ENCODE peak calls at places on chromosomes 13 and 19, in ten cellular contexts. G is NB4; M is fibroblast of lung; W is WERI-Rb-1; S is osteocyte; A is brain microvascular endothelial cell; F is AG04450; N is Peyer's patch; K is activated CD8-positive, alpha-beta T cell treated with anti-CD3 and anti-CD28 coated beads for 36 hours; X is GM13976. V is an unnamed sample.

GRCh38 chr19:40200352-40201099 is 9.3 kb downstream of the MAP3K10 start:
- DNase-seq in G (no peak), M (no peak), W (peak), S (no peak), A (no peak), F (no peak), N (no peak), K (no peak), X (no peak), V (no peak)

GRCh38 chr19:48954011-48954594 is 572 bp upstream of the BAX start:
- DNase-seq in G (no peak), M (no peak), W (no peak), S (no peak), A (no peak), F (no peak), N (peak), K (no peak), X (no peak), V (no peak)

GRCh38 chr13:66661336-66661735 is 568.8 kb downstream of the PCDH9 start:
- DNase-seq in G (no peak), M (no peak), W (no peak), S (no peak), A (no peak), F (no peak), N (no peak), K (no peak), X (no peak), V (no peak)

GRCh38 chr13:75405976-75406703 is 75.8 kb downstream of the TBC1D4 start:
- DNase-seq in G (no peak), M (peak), W (no peak), S (no peak), A (no peak), F (no peak), N (no peak), K (no peak), X (no peak), V (no peak)

GRCh38 chr19:19352823-19353222 is 32.2 kb downstream of the MAU2 start:
- DNase-seq in G (no peak), M (no peak), W (no peak), S (no peak), A (no peak), F (no peak), N (no peak), K (no peak), X (no peak), V (no peak)

GRCh38 chr13:102620512-102620911 is 23.7 kb downstream of the TPP2 start:
- DNase-seq in G (no peak), M (no peak), W (peak), S (no peak), A (no peak), F (no peak), N (no peak), K (no peak), X (no peak), V (no peak)

GRCh38 chr19:12788682-12789097 is 2.6 kb upstream of the JUNB start:
- DNase-seq in G (peak), M (peak), W (peak), S (no peak), A (peak), F (no peak), N (peak), K (peak), X (peak), V (peak)

GRCh38 chr13:113972451-113973217 is 1.2 kb downstream of the C13orf46 start:
- DNase-seq in G (no peak), M (no peak), W (no peak), S (no peak), A (no peak), F (no peak), N (no peak), K (no peak), X (no peak), V (no peak)

GRCh38 chr13:59346861-59347470 is 816.8 kb downstream of the DIAPH3 start:
- DNase-seq in G (no peak), M (peak), W (no peak), S (no peak), A (peak), F (no peak), N (no peak), K (no peak), X (no peak), V (no peak)

GRCh38 chr13:97539651-97540230 is 105.8 kb downstream of the RAP2A start:
- DNase-seq in G (no peak), M (peak), W (no peak), S (no peak), A (no peak), F (no peak), N (no peak), K (no peak), X (no peak), V (no peak)

GRCh38 chr19:19115954-19116353 is 22.3 kb downstream of the TMEM161A start:
- DNase-seq in G (peak), M (no peak), W (peak), S (no peak), A (no peak), F (no peak), N (peak), K (peak), X (peak), V (peak)

GRCh38 chr19:29942404-29943261 is 594 bp downstream of the URI1 start:
- DNase-seq in G (peak), M (peak), W (peak), S (no peak), A (peak), F (no peak), N (peak), K (peak), X (peak), V (peak)

GRCh38 chr13:84031120-84031519 is 148.8 kb upstream of the SLITRK1 start:
- DNase-seq in G (no peak), M (no peak), W (no peak), S (no peak), A (no peak), F (no peak), N (no peak), K (no peak), X (no peak), V (no peak)

GRCh38 chr13:22175815-22176214 is 504.9 kb downstream of the FGF9 start:
- DNase-seq in G (peak), M (no peak), W (no peak), S (no peak), A (no peak), F (no peak), N (no peak), K (no peak), X (no peak), V (no peak)
- TF ChIP-seq CTCF in G (peak), M (no peak), W (no peak), S (no peak), A (no peak), F (no peak), N (no peak), K (no peak), X (no peak), V (no peak)

DNA sequence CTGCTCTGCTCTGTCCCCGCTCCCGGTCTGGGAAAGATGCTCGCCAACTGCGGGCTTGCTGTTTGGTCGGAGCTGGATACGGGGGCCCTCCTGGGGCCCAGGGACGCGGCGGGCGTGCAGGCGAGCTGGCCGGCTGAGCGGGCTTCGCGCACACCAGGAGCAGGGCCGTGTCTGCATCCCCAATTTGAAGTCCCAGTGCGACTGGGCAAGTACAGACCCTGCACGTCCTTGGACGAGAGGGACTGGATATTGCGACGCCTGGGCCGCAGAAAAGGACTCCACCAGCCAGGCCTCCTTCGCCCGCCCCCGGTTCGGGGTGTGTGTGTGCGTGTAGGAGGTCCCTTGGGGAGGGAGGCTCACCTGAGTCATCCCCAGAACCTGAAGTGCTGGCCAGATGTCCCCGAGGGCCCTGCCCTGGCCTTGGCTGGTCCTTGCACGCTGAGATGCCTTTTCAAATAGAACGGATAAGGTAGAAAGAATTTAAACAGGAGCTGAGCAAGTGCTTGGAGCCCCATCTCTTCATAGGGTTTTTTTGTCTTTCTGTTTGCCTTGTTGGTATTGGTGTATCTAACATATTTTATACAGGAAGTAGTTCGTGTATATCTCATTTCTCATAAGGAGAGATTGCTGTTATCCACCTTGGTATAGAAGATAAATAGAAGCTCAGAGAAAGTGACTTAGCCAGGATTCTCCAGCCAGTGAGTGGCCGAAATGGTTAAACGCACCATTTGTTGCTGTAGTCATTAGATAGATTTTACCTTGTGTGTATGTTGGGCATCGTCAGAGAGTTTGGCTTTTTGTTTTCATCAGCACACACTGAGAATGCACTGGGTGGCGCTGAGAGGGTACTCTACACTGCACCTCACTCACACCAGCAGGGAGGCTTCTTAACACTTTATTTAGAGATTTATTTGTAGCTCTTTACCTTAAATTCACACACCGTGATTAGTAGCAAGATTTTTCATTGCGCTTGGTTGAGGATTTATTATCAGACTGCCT is 1.1 kb downstream of the NAXD start:
- DNase-seq in G (peak), M (peak), W (peak), S (no peak), A (peak), F (no peak), N (peak), K (peak), X (peak), V (peak)
- TF ChIP-seq CTCF in G (peak), M (no peak), W (peak), S (peak), A (peak), F (no peak), N (no peak), K (no peak), X (no peak), V (no peak)

GRCh38 chr19:35225951-35226350 is 2.6 kb downstream of the FAM187B start:
- DNase-seq in G (no peak), M (no peak), W (no peak), S (peak), A (no peak), F (no peak), N (no peak), K (no peak), X (no peak), V (peak)

GRCh38 chr19:35223856-35224505 is 4.6 kb downstream of the FAM187B start:
- DNase-seq in G (no peak), M (no peak), W (no peak), S (no peak), A (no peak), F (no peak), N (no peak), K (no peak), X (no peak), V (no peak)

GRCh38 chr19:35226748-35227147 is 1.8 kb downstream of the FAM187B start:
- DNase-seq in G (no peak), M (no peak), W (no peak), S (peak), A (no peak), F (no peak), N (no peak), K (no peak), X (peak), V (peak)

GRCh38 chr19:35223084-35223790 is 5.3 kb downstream of the FAM187B start:
- DNase-seq in G (peak), M (no peak), W (no peak), S (no peak), A (no peak), F (no peak), N (no peak), K (no peak), X (no peak), V (no peak)

DNA sequence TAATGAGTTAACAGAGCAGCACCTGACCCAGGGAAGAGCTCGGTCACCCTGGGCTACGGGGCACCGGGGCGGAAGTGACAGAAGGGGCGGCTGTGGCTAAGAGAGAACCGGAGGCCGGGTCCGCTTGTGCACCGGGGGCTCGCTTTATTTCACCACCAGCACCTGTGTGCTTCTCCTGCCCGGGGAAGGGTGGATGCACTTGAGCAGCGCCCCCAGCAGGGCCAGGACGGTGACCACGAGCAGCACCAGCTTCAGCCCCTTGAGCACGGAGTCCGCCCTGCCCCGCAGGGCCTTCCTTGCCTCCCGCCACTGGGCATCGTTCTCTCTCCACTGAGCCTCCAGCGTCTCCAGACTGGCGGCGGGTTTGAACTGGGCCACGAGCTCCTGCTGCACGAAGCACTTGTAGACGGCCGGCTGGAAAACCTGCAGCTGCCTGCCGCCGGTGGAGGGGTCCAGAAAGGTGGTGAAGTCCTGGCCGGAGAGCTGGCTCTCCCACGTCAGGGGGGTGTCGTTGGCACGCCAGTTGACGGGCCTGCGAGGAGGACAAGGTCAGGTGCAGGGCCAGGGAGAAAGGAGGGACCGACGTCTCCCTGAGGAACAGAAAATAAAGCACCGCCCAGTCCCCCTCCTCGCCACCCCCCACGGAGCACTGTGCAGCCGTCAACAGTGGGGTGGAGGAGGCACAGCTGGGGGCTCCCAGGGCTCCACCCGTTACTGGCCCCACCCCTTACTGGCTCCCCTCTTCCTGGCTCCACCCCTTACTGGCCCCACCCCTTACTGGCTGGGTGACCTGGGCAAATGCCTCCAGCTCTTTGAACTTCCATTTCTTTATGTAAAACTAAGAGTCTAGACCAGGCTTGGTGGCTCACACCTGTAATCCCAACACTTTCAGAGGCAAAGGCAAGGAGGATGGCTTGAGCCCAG is 3.6 kb downstream of the FAM187B start:
- DNase-seq in G (no peak), M (no peak), W (no peak), S (peak), A (no peak), F (no peak), N (peak), K (no peak), X (peak), V (peak)
- TF ChIP-seq CTCF in G (no peak), M (no peak), W (peak), S (no peak), A (no peak), F (no peak), N (no peak), K (no peak), X (no peak), V (no peak)

GRCh38 chr19:1173160-1173844 is 766 bp downstream of the SBNO2 start:
- DNase-seq in G (peak), M (no peak), W (no peak), S (no peak), A (no peak), F (no peak), N (peak), K (peak), X (no peak), V (peak)
- TF ChIP-seq CTCF in G (no peak), M (no peak), W (no peak), S (no peak), A (no peak), F (no peak), N (no peak), K (no peak), X (no peak), V (no peak)

DNA sequence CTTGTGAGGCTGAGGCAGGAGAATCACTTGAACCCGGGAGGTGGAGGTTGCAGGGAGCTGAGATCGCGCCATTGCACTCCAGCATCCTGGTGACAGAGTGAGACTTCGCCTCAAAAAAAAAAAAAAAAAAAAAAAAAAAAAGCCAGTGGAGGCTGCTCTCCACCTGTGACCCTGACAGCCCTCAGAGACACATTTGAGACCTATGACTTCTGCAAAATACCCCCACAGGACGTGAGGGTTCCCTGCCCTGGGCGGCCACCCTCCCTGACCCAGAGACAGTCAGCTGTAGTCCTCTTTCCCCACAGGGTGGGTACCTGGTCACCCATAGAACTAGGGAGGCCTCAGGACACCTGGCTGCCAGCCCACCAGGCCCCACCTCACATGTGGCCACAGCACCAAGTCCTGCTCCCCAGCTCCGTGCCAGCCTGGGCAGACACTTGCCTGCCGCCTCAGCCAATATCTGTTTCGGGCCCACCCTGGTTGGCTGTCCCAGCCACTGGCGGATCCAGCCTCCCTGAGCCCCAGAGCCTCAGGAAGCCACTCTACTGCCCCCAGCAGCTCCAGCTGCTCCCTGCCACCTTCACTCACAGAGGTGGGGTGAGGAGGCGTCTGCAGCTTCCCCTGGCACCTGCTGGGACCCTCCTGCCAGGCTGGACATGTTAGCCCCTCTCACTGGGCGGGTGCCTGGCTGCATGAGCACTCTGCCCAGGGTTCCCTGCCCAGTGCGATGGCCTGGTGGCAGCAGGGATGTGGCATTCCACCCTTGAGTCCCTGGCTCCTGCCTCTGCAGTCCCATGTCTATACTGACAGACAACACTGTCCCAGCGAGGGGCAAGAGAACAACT is 7.0 kb downstream of the MKNK2 start:
- DNase-seq in G (no peak), M (no peak), W (no peak), S (no peak), A (no peak), F (no peak), N (no peak), K (no peak), X (no peak), V (peak)
- TF ChIP-seq CTCF in G (no peak), M (no peak), W (peak), S (no peak), A (no peak), F (no peak), N (no peak), K (no peak), X (no peak), V (no peak)

GRCh38 chr13:69580255-69580654 is 527.4 kb upstream of the ATXN8OS start:
- DNase-seq in G (no peak), M (no peak), W (no peak), S (no peak), A (no peak), F (no peak), N (no peak), K (no peak), X (no peak), V (no peak)

GRCh38 chr13:69589531-69589930 is 518.1 kb upstream of the ATXN8OS start:
- DNase-seq in G (no peak), M (no peak), W (no peak), S (no peak), A (no peak), F (no peak), N (no peak), K (no peak), X (no peak), V (no peak)

GRCh38 chr13:69591437-69591836 is 516.2 kb upstream of the ATXN8OS start:
- DNase-seq in G (no peak), M (no peak), W (no peak), S (no peak), A (no peak), F (no peak), N (no peak), K (no peak), X (no peak), V (no peak)

DNA sequence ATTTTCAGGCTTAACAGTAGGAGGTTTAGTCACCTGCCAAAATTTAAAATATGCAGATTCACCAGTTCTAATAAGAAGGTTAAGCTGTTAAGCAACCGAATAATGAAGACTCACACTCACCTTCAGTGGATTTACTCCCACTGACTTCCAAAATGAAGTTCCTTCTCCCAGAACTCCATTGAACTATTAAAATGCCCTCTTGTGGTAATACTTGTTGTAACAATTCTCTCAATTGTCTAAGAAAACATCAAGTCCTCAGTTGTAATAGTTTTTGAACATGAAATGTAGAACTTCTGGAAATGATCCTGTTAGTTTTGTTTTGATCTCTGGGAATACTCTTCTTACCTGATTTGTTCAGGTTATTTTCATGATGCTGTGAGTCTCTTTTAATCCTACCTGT is 522.0 kb upstream of the ATXN8OS start:
- DNase-seq in G (no peak), M (no peak), W (no peak), S (no peak), A (no peak), F (no peak), N (no peak), K (no peak), X (no peak), V (no peak)
- TF ChIP-seq CTCF in G (no peak), M (no peak), W (no peak), S (peak), A (no peak), F (no peak), N (no peak), K (no peak), X (no peak), V (no peak)

GRCh38 chr13:32259116-32259515 is 56.0 kb downstream of the ZAR1L start:
- DNase-seq in G (no peak), M (no peak), W (no peak), S (no peak), A (no peak), F (no peak), N (no peak), K (no peak), X (no peak), V (no peak)
- TF ChIP-seq CTCF in G (no peak), M (no peak), W (peak), S (no peak), A (peak), F (no peak), N (no peak), K (no peak), X (no peak), V (no peak)

DNA sequence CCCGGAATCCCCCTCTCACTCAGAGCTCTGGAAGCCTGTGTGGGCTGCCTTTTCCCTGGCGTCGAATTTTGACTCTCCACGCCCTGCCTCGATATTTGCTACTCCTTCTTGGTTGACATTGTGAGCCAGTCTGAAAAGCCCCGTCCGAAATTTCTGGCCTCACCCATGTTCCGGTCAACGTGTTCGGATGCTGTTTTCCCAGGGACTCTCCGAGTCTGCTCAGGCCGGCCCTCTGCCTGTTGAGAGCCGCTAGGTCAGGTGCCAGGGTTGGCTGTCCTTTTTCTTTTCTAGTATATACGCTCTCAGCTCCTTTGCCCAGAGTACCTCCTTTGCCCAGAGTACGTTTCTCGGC is 6.8 kb upstream of the DGKH start:
- DNase-seq in G (peak), M (peak), W (peak), S (no peak), A (peak), F (no peak), N (no peak), K (peak), X (peak), V (no peak)
- TF ChIP-seq CTCF in G (no peak), M (peak), W (peak), S (peak), A (peak), F (peak), N (no peak), K (no peak), X (no peak), V (no peak)

GRCh38 chr19:482186-483041 is 13.9 kb upstream of the MADCAM1 start:
- DNase-seq in G (no peak), M (no peak), W (no peak), S (no peak), A (no peak), F (no peak), N (no peak), K (no peak), X (no peak), V (no peak)
- TF ChIP-seq CTCF in G (no peak), M (no peak), W (no peak), S (no peak), A (peak), F (no peak), N (no peak), K (no peak), X (no peak), V (no peak)

GRCh38 chr13:47455581-47455980 is 545.5 kb downstream of the SUCLA2 start:
- DNase-seq in G (peak), M (no peak), W (peak), S (no peak), A (no peak), F (no peak), N (no peak), K (no peak), X (no peak), V (no peak)
- TF ChIP-seq CTCF in G (no peak), M (no peak), W (peak), S (no peak), A (peak), F (peak), N (no peak), K (no peak), X (no peak), V (no peak)